ENCODE peak calls at places on chromosome 11, in seven cellular contexts. H is IMR-90, Q is transverse colon, O is breast epithelium, V is tibial artery, M is suprapubic skin, B is uterus. G is an unnamed sample.
A peak's percentile ranks its signal among the peaks of the same experiment; 100 is the strongest.

GRCh38 chr11:2565447-2566222 is 120.8 kb downstream of the KCNQ1 start:
- DNase-seq in H (no peak), Q (no peak), O (no peak), V (peak; percentile 50), M (no peak), B (no peak), G (no peak)

GRCh38 chr11:85682330-85683305 is 3.4 kb downstream of the CCDC89 start:
- DNase-seq in H (peak; percentile 47), Q (peak; percentile 55), O (peak; percentile 25), V (peak; percentile 79), M (no peak), B (peak; percentile 73), G (no peak)

GRCh38 chr11:95148421-95148820 is 58.8 kb downstream of the ENDOD1 start:
- DNase-seq in H (no peak), Q (no peak), O (no peak), V (no peak), M (no peak), B (no peak), G (no peak)

GRCh38 chr11:38461751-38462150 is 1863.7 kb upstream of the RAG2 start:
- DNase-seq in H (no peak), Q (no peak), O (no peak), V (peak; percentile 57), M (no peak), B (no peak), G (no peak)

GRCh38 chr11:21511835-21512440 is 680.9 kb upstream of the ANO5 start:
- DNase-seq in H (no peak), Q (peak; percentile 28), O (peak; percentile 23), V (no peak), M (no peak), B (no peak), G (no peak)

GRCh38 chr11:125724125-125724524 is 22.0 kb upstream of the PATE1 start:
- DNase-seq in H (peak; percentile 4), Q (no peak), O (no peak), V (no peak), M (no peak), B (no peak), G (no peak)

GRCh38 chr11:117074122-117074521 is 24.1 kb downstream of the SIK3 start:
- DNase-seq in H (no peak), Q (no peak), O (no peak), V (no peak), M (no peak), B (no peak), G (no peak)

GRCh38 chr11:47325271-47326041 is 27.0 kb downstream of the MYBPC3 start:
- DNase-seq in H (no peak), Q (no peak), O (no peak), V (peak; percentile 59), M (no peak), B (no peak), G (no peak)

GRCh38 chr11:72491001-72491400 is 56.7 kb upstream of the CLPB start:
- DNase-seq in H (peak; percentile 4), Q (no peak), O (no peak), V (no peak), M (no peak), B (no peak), G (no peak)

GRCh38 chr11:28871090-28871489 is 762.9 kb downstream of the METTL15 start:
- DNase-seq in H (no peak), Q (no peak), O (no peak), V (no peak), M (no peak), B (no peak), G (no peak)

GRCh38 chr11:68741536-68741935 is 9.8 kb downstream of the TESMIN start:
- DNase-seq in H (peak; percentile 10), Q (no peak), O (no peak), V (no peak), M (no peak), B (no peak), G (no peak)

GRCh38 chr11:95803973-95804372 is 13.7 kb downstream of the CEP57 start:
- DNase-seq in H (no peak), Q (no peak), O (no peak), V (no peak), M (no peak), B (no peak), G (no peak)

GRCh38 chr11:133928628-133929059 is 28.1 kb downstream of the IGSF9B start:
- DNase-seq in H (no peak), Q (no peak), O (peak; percentile 53), V (no peak), M (no peak), B (no peak), G (no peak)

GRCh38 chr11:22458141-22458540 is 120.0 kb downstream of the SLC17A6 start:
- DNase-seq in H (no peak), Q (no peak), O (no peak), V (no peak), M (no peak), B (no peak), G (no peak)

GRCh38 chr11:36265793-36266628 is 23.2 kb downstream of the COMMD9 start:
- DNase-seq in H (peak; percentile 42), Q (peak; percentile 46), O (peak; percentile 22), V (no peak), M (no peak), B (peak; percentile 56), G (no peak)

GRCh38 chr11:35785287-35786167 is 123.0 kb downstream of the TRIM44 start:
- DNase-seq in H (no peak), Q (no peak), O (no peak), V (no peak), M (no peak), B (no peak), G (no peak)

GRCh38 chr11:501683-502287 is 5.3 kb downstream of the RNH1 start:
- DNase-seq in H (no peak), Q (no peak), O (no peak), V (no peak), M (no peak), B (no peak), G (no peak)

GRCh38 chr11:65392186-65392829 is 5.9 kb downstream of the FRMD8 start:
- DNase-seq in H (no peak), Q (no peak), O (no peak), V (no peak), M (no peak), B (no peak), G (no peak)

GRCh38 chr11:65388731-65389130 is 2.3 kb downstream of the FRMD8 start:
- DNase-seq in H (no peak), Q (no peak), O (no peak), V (no peak), M (no peak), B (no peak), G (no peak)

GRCh38 chr11:65391007-65391406 is 4.6 kb downstream of the FRMD8 start:
- DNase-seq in H (peak; percentile 37), Q (no peak), O (no peak), V (no peak), M (no peak), B (no peak), G (no peak)

GRCh38 chr11:65390099-65390941 is 3.9 kb downstream of the FRMD8 start:
- DNase-seq in H (no peak), Q (no peak), O (peak; percentile 49), V (no peak), M (no peak), B (no peak), G (no peak)

DNA sequence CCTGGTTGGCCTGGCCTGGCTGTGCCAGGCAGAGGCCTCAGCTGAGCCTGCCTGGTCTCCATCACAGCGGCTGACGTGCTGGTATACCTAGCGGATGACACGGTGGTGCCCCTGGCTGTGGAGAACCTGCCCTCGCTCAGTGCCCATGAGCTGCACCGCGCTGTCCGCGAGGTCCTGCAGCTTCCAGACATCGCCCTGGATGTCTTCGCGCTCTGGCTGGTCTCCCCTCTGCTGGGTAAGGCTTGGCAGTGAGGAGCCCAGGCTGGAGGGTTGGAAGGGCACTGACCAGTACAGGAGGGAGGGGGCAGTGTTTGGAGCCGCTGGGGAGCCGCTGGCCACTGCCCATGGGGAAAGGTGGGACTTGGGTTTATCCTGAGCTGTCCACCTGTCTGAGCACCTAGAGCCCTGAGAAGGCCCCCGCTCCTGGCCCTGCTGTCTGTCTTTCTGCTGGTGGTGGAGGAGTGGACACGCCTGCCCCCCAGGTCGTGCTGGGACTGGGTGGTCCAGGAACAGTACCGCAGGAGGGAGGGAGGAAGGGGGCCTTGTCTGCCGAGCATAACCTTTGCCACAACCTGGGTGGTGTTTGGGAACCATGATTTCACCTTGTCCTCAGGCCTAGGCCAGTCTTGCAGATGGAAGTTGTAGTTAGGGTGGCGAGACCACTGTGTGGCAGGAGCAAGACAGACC is 3.0 kb downstream of the FRMD8 start:
- DNase-seq in H (no peak), Q (no peak), O (no peak), V (no peak), M (no peak), B (no peak), G (no peak)
- H3K4me3 ChIP-seq in H (no peak overlapping the region), Q (no peak overlapping the region), O (peak overlapping the region; percentile 88), V (no peak overlapping the region), M (peak overlapping the region; percentile 5), B (no peak overlapping the region), G (no peak overlapping the region)

DNA sequence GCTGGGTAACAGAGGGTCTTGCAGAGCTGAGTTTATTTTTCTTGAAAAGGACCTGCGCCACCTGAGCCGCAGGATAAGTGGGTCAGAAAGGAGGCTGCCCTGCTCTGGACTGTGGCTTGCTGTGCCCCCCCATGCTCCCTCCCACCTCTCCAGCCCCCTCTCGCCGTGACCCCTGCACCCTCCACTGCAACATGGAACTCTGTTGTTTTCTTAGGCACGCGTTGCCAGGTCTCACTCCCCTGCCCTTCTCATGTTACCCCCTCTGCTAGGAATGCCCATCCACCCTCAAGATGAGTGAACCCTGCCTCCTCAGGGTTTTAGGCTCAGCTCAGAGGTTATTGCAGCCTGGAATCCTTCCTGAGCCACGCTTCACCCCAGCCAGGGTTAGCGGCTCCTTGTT is 10.8 kb downstream of the ETS1 start:
- DNase-seq in H (no peak), Q (no peak), O (no peak), V (no peak), M (no peak), B (no peak), G (no peak)
- H3K4me1 ChIP-seq in H (peaks cover 7% of the 10 kb centered on the region), Q (peaks cover 3% of the 10 kb centered on the region), O (no peaks in the 10 kb centered on the region), V (peaks cover 14% of the 10 kb centered on the region), M (peaks cover 14% of the 10 kb centered on the region), B (peaks cover 11% of the 10 kb centered on the region), G (peaks cover 11% of the 10 kb centered on the region)

DNA sequence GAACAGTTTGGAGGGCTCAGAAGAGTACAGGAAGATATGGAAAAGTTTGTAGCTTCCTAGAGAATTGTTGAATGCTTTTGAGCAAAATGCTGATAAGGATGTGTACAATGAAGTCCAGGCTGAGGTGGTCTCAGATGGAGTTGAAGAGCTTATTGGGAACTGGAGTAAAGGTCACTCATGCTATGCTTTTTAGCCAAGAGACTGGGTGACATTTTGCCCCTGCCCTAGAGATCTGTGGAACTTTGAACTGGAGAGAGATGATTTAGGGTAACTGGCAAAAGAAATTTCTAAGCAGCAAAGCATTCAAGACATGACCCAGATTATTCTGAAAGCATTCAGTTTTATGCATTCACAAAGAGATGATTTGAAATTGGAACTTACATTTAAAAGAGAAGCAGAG is 27.9 kb upstream of the CABP2 start:
- DNase-seq in H (no peak), Q (no peak), O (no peak), V (no peak), M (no peak), B (no peak), G (no peak)
- H3K27ac ChIP-seq in H (no peak overlapping the region), Q (no peak overlapping the region), O (no peak overlapping the region), V (no peak overlapping the region), M (no peak overlapping the region), B (no peak overlapping the region), G (no peak overlapping the region)

GRCh38 chr11:74592441-74593362 is at the start of gene POLD3:
- DNase-seq in H (peak; percentile 81), Q (peak; percentile 96), O (peak; percentile 82), V (peak; percentile 96), M (peak; percentile 95), B (peak; percentile 91), G (peak; percentile 87)

GRCh38 chr11:74592063-74592440 is 330 bp upstream of the POLD3 start:
- DNase-seq in H (peak; percentile 5), Q (no peak), O (no peak), V (no peak), M (no peak), B (no peak), G (no peak)

GRCh38 chr11:74593463-74593862 is 1.1 kb downstream of the POLD3 start:
- DNase-seq in H (no peak), Q (no peak), O (no peak), V (no peak), M (no peak), B (no peak), G (no peak)
- H3K4me3 ChIP-seq in H (peak overlapping the region; percentile 65), Q (peak overlapping the region; percentile 99), O (peak overlapping the region; percentile 77), V (peak overlapping the region; percentile 97), M (peak overlapping the region; percentile 99), B (peak overlapping the region; percentile 92), G (peak overlapping the region; percentile 85)